ENCODE peak calls at places on chromosomes 4 and X, in eight cellular contexts. Q is AG08395; L is pancreas; K is activated naive CD4-positive, alpha-beta T cell; E is coronary artery; G is AG20443; S is NCI-H345; I is neural progenitor cell. Y is an unnamed sample.

GRCh38 chr4:170089743-170090666 is at the start of gene AADAT:
- DNase-seq in K (no peak), I (peak), G (peak), E (peak), L (peak), S (peak), Q (peak), Y (peak)

GRCh38 chr4:7823416-7823824 is 116.2 kb downstream of the AFAP1 start:
- DNase-seq in I (no peak), K (no peak), S (no peak), Q (no peak), G (peak), L (no peak), E (peak), Y (peak)

GRCh38 chr4:163679189-163679588 is 184.7 kb downstream of the TMA16 start:
- DNase-seq in L (no peak), K (no peak), Q (no peak), E (no peak), I (peak), G (peak), S (no peak), Y (peak)

GRCh38 chrX:21733705-21734104 is 24.2 kb downstream of the SMPX start:
- DNase-seq in S (no peak), I (no peak), G (no peak), E (no peak), Q (no peak), K (no peak), L (no peak), Y (no peak)

GRCh38 chr4:10554694-10555093 is 97.5 kb upstream of the ZNF518B start:
- DNase-seq in I (peak), G (peak), K (no peak), E (no peak), L (no peak), Q (peak), S (peak), Y (peak)

GRCh38 chr4:73984736-73985527 is 3.1 kb downstream of the PPBP start:
- DNase-seq in G (no peak), K (no peak), L (no peak), Q (no peak), E (no peak), I (no peak), S (no peak), Y (no peak)

GRCh38 chr4:105392858-105393257 is 81.0 kb downstream of the PPA2 start:
- DNase-seq in I (no peak), Q (no peak), S (no peak), E (no peak), L (no peak), K (no peak), G (no peak), Y (no peak)

GRCh38 chr4:56575820-56576429 is 70.3 kb downstream of the ARL9 start:
- DNase-seq in Q (peak), L (no peak), S (no peak), G (peak), K (no peak), I (peak), E (no peak), Y (no peak)

GRCh38 chr4:4754641-4755040 is 104.8 kb upstream of the MSX1 start:
- DNase-seq in L (no peak), I (peak), K (no peak), E (no peak), Q (no peak), G (no peak), S (no peak), Y (no peak)

GRCh38 chr4:176981551-176981950 is 188.8 kb upstream of the VEGFC start:
- DNase-seq in S (no peak), E (no peak), K (no peak), G (peak), Q (peak), L (no peak), I (no peak), Y (no peak)

Y was measured in HuH-7.5.